ENCODE peak calls at places on chromosomes 1 and 21, in six cellular contexts. B, G, V, M, Y and H are unnamed samples.

GRCh38 chr1:233361876-233362275 is 34.4 kb downstream of the MAP3K21 start:
- DNase-seq in B (no peak), G (no peak), V (no peak), M (no peak), Y (no peak), H (no peak)

GRCh38 chr1:199218065-199218464 is 579.2 kb downstream of the PTPRC start:
- DNase-seq in B (no peak), G (no peak), V (no peak), M (no peak), Y (no peak), H (no peak)

GRCh38 chr1:113871597-113872113 is at the start of gene PTPN22:
- DNase-seq in B (peak; percentile 82), G (peak; percentile 91), V (peak; percentile 37), M (peak; percentile 93), Y (peak; percentile 72), H (peak; percentile 85)

GRCh38 chr1:226763741-226764264 is 24.7 kb upstream of the ITPKB start:
- DNase-seq in B (peak; percentile 91), G (peak; percentile 42), V (peak; percentile 80), M (no peak), Y (no peak), H (peak; percentile 87)

GRCh38 chr1:73674945-73675561 is 522.9 kb downstream of the LRRIQ3 start:
- DNase-seq in B (no peak), G (no peak), V (no peak), M (peak; percentile 43), Y (no peak), H (peak; percentile 31)

GRCh38 chr21:44365251-44365966 is 12.0 kb downstream of the TRPM2 start:
- DNase-seq in B (no peak), G (no peak), V (no peak), M (no peak), Y (no peak), H (no peak)

GRCh38 chr1:241598234-241598633 is 41.9 kb downstream of the CHML start:
- DNase-seq in B (no peak), G (no peak), V (no peak), M (peak; percentile 75), Y (no peak), H (no peak)

GRCh38 chr1:231192620-231193163 is 30.8 kb downstream of the TRIM67 start:
- DNase-seq in B (no peak), G (no peak), V (no peak), M (no peak), Y (no peak), H (peak; percentile 99)

GRCh38 chr1:25572708-25573590 is 29.5 kb downstream of the LDLRAP1 start:
- DNase-seq in B (peak; percentile 50), G (peak; percentile 78), V (no peak), M (peak; percentile 66), Y (no peak), H (no peak)

GRCh38 chr1:10068605-10069294 is 36.0 kb downstream of the UBE4B start:
- DNase-seq in B (no peak), G (no peak), V (no peak), M (no peak), Y (no peak), H (no peak)

GRCh38 chr1:98086156-98086555 is 165.3 kb upstream of the DPYD start:
- DNase-seq in B (peak; percentile 80), G (no peak), V (peak; percentile 61), M (no peak), Y (no peak), H (peak; percentile 93)

GRCh38 chr21:46397211-46397905 is 61.3 kb upstream of the DIP2A start:
- DNase-seq in B (no peak), G (no peak), V (no peak), M (no peak), Y (no peak), H (no peak)

GRCh38 chr21:29299046-29299905 is 554 bp downstream of the BACH1 start:
- DNase-seq in B (peak; percentile 34), G (peak; percentile 82), V (no peak), M (peak; percentile 71), Y (peak; percentile 54), H (peak; percentile 24)

GRCh38 chr1:56578664-56578962 is 750 bp downstream of the PLPP3 start:
- DNase-seq in B (no peak), G (no peak), V (no peak), M (no peak), Y (no peak), H (no peak)

GRCh38 chr1:41360074-41361027 is 883 bp upstream of the FOXO6 start:
- DNase-seq in B (no peak), G (no peak), V (no peak), M (no peak), Y (no peak), H (no peak)

GRCh38 chr1:53076721-53077598 is 14.9 kb downstream of the PODN start:
- DNase-seq in B (no peak), G (no peak), V (no peak), M (no peak), Y (no peak), H (no peak)